ENCODE peak calls at places on chromosomes 3 and 15, in six cellular contexts. B is HCT116, H is MM.1S, O is GM23338, F is SK-N-SH, Z is PC-9. J is an unnamed sample.
A peak's percentile ranks its signal among the peaks of the same experiment; 100 is the strongest.

GRCh38 chr3:129824926-129825541 is 68.5 kb downstream of the TMCC1 start:
- DNase-seq in O (peak; percentile 83), F (peak; percentile 51), B (peak; percentile 58), H (peak; percentile 52), Z (peak; percentile 52), J (peak; percentile 78)

GRCh38 chr3:72405943-72406585 is 442.2 kb downstream of the SHQ1 start:
- DNase-seq in F (no peak), Z (no peak), H (no peak), B (no peak), O (no peak), J (no peak)

GRCh38 chr15:50531163-50531562 is 15.3 kb downstream of the USP50 start:
- DNase-seq in B (no peak), Z (no peak), H (no peak), F (no peak), O (no peak), J (no peak)

GRCh38 chr15:39429898-39430357 is 151.0 kb upstream of the THBS1 start:
- DNase-seq in Z (peak; percentile 33), O (no peak), F (no peak), B (no peak), H (no peak), J (no peak)

GRCh38 chr15:95174880-95175279 is 943.5 kb downstream of the MCTP2 start:
- DNase-seq in B (no peak), F (no peak), H (no peak), Z (no peak), O (no peak), J (no peak)

GRCh38 chr3:136932518-136932917 is 25.3 kb upstream of the IL20RB start:
- DNase-seq in F (no peak), Z (no peak), B (no peak), O (no peak), H (no peak), J (no peak)

GRCh38 chr3:16512435-16513140 is 911 bp downstream of the RFTN1 start:
- DNase-seq in H (no peak), F (peak; percentile 67), Z (no peak), O (peak; percentile 54), B (no peak), J (peak; percentile 88)

GRCh38 chr3:18712713-18713575 is 287.8 kb upstream of the SATB1 start:
- DNase-seq in H (no peak), B (no peak), F (no peak), Z (no peak), O (no peak), J (no peak)

GRCh38 chr15:66706225-66706732 is 4.2 kb downstream of the SMAD6 start:
- DNase-seq in O (no peak), B (no peak), F (peak; percentile 74), Z (no peak), H (no peak), J (no peak)

GRCh38 chr3:192917258-192917507 is 473 bp downstream of the MB21D2 start:
- DNase-seq in H (peak; percentile 84), B (no peak), F (no peak), O (peak; percentile 53), Z (peak; percentile 57), J (no peak)
- H3K9me2 ChIP-seq in H (no peaks in the 10 kb centered on the region), B (no peaks in the 10 kb centered on the region), F (no peaks in the 10 kb centered on the region), O (no peaks in the 10 kb centered on the region), Z (no peaks in the 10 kb centered on the region), J (no peaks in the 10 kb centered on the region)

GRCh38 chr3:56962200-56962599 is 98.3 kb upstream of the SPATA12 start:
- DNase-seq in O (no peak), Z (no peak), F (peak; percentile 50), B (no peak), H (peak; percentile 35), J (peak; percentile 41)
- H3K4me1 ChIP-seq in O (peaks cover 9% of the 10 kb centered on the region), Z (no peaks in the 10 kb centered on the region), F (peaks cover 10% of the 10 kb centered on the region), B (no peaks in the 10 kb centered on the region), H (peaks cover 6% of the 10 kb centered on the region), J (peaks cover 82% of the 10 kb centered on the region)

GRCh38 chr15:57526615-57527014 is 65.1 kb upstream of the MYZAP start:
- DNase-seq in Z (no peak), B (no peak), H (no peak), O (no peak), F (no peak), J (no peak)
- TF ChIP-seq CTCF in Z (no peak), B (no peak), H (no peak), O (no peak), F (no peak), J (no peak)

GRCh38 chr15:92869977-92870644 is 30.0 kb upstream of the CHD2 start:
- DNase-seq in B (no peak), O (no peak), F (peak; percentile 28), H (no peak), Z (no peak), J (no peak)

GRCh38 chr15:92864127-92864814 is 35.9 kb upstream of the CHD2 start:
- DNase-seq in Z (no peak), O (no peak), H (no peak), F (no peak), B (no peak), J (peak; percentile 51)

DNA sequence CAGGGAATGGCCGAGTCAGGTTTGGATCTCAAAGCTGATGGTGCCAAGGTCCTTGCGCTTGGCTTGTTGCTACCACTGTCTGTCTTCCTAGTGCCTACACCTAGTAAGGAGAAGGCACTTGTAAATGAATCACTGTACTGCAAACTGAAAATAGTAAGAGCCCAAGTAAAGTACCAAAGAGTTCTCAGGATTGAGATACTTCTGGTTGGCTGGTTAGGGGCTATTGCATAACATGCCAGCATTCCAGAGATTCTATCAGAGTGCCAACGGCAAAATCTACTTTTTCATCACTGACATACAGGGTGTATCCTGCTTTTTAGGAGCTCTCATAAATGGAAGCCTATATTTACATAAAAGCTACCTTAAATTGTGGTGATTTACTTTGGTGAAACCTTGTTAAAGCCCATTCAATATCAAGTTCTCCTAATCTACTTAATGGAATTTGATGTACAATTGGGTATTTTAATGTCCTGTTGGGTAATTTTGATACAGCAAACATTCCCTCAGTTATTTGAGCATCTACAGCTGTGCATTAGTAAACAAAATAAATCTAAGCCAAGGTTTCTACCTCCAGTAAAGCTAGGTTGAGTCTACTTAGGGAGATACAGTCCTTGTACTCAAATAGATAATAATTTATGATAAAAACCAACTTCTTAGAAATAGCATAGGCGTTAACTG is 30.7 kb upstream of the CHD2 start:
- DNase-seq in Z (peak; percentile 41), F (no peak), H (no peak), B (no peak), O (no peak), J (no peak)
- H3K9me2 ChIP-seq in Z (no peaks in the 10 kb centered on the region), F (no peaks in the 10 kb centered on the region), H (no peaks in the 10 kb centered on the region), B (no peaks in the 10 kb centered on the region), O (no peaks in the 10 kb centered on the region), J (no peaks in the 10 kb centered on the region)

GRCh38 chr3:31927806-31928205 is 53.3 kb downstream of the OSBPL10 start:
- DNase-seq in H (no peak), B (no peak), Z (no peak), F (no peak), O (no peak), J (no peak)

GRCh38 chr3:31926543-31926942 is 54.5 kb downstream of the OSBPL10 start:
- DNase-seq in B (no peak), O (no peak), F (no peak), H (no peak), Z (no peak), J (peak; percentile 73)

GRCh38 chr3:31932990-31933389 is 48.1 kb downstream of the OSBPL10 start:
- DNase-seq in Z (no peak), B (no peak), H (no peak), O (no peak), F (no peak), J (peak; percentile 46)

GRCh38 chr3:31934018-31934417 is 47.0 kb downstream of the OSBPL10 start:
- DNase-seq in B (no peak), Z (no peak), H (no peak), O (peak; percentile 72), F (no peak), J (peak; percentile 66)

DNA sequence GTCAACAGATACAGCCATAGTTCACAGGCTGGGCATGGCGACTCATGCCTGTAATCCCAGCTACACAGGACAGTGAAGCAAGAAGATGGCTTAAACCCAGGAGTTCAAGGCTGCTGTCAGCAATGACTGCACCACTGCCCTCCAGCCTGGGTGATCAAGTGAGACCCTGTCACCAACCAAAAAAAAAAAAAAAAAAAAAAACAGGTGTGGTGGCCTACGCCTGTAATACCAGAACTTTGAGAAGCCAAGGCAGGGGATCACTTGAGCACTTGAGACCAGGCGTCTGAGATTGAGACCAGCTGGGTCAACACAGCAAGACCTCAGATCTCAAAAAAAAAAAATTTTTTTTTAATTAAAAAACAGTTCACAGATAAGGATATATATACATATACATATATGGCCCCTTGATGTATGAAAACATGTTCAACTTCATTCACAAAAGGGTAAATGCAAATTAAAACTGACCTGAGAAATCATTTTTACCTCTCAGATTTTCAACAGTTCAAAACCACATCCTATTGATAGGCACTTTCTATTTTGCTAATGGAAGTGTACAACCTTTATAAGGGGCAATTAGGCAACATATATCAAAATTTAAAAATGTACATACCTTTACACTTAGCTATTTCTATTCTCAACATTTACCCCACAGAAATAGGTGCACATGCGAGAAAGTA is 51.1 kb downstream of the OSBPL10 start:
- DNase-seq in O (no peak), H (no peak), F (no peak), Z (no peak), B (no peak), J (peak; percentile 86)
- H3K4me1 ChIP-seq in O (peaks cover 42% of the 10 kb centered on the region), H (peaks cover 3% of the 10 kb centered on the region), F (no peaks in the 10 kb centered on the region), Z (peaks cover 3% of the 10 kb centered on the region), B (peaks cover 14% of the 10 kb centered on the region), J (peaks cover 99% of the 10 kb centered on the region)

J was measured in OCI-LY7.